ENCODE peak calls at places on chromosomes 2 and 18, in six cellular contexts. One of them, this sample, is unnamed. For H3K4me1, the result is how much of the 10 kb centered on the place peaks cover.

GRCh38 chr2:119760876-119761275 is 1.2 kb downstream of the PTPN4 start:
- DNase-seq in testis: no peak
- DNase-seq in sigmoid colon: no peak
- DNase-seq in IMR-90: peak
- DNase-seq in A549: peak
- DNase-seq in stomach: no peak
- DNase-seq in this sample: no peak

GRCh38 chr2:166472332-166472731 is 21.7 kb downstream of the SCN7A start:
- DNase-seq in sigmoid colon: no peak
- DNase-seq in stomach: no peak
- DNase-seq in A549: no peak
- DNase-seq in testis: no peak
- DNase-seq in IMR-90: no peak
- DNase-seq in this sample: no peak

GRCh38 chr2:197108758-197109157 is 182.3 kb upstream of the PGAP1 start:
- DNase-seq in IMR-90: peak
- DNase-seq in stomach: peak
- DNase-seq in A549: no peak
- DNase-seq in sigmoid colon: peak
- DNase-seq in testis: peak
- DNase-seq in this sample: peak

GRCh38 chr18:42030586-42031182 is 75.7 kb downstream of the PIK3C3 start:
- DNase-seq in testis: peak
- DNase-seq in IMR-90: peak
- DNase-seq in stomach: no peak
- DNase-seq in A549: peak
- DNase-seq in sigmoid colon: no peak
- DNase-seq in this sample: no peak

GRCh38 chr2:232328516-232329460 is 49.8 kb upstream of the ALPP start:
- DNase-seq in A549: no peak
- DNase-seq in testis: no peak
- DNase-seq in IMR-90: no peak
- DNase-seq in stomach: no peak
- DNase-seq in sigmoid colon: peak
- DNase-seq in this sample: no peak

GRCh38 chr2:209383212-209383611 is 40.6 kb upstream of the MAP2 start:
- DNase-seq in testis: no peak
- DNase-seq in A549: peak
- DNase-seq in stomach: no peak
- DNase-seq in IMR-90: peak
- DNase-seq in sigmoid colon: no peak
- DNase-seq in this sample: peak

GRCh38 chr2:128347701-128348504 is 29.2 kb upstream of the HS6ST1 start:
- DNase-seq in sigmoid colon: peak
- DNase-seq in IMR-90: peak
- DNase-seq in A549: no peak
- DNase-seq in stomach: peak
- DNase-seq in testis: peak
- DNase-seq in this sample: peak

GRCh38 chr2:172270278-172271079 is 156.9 kb upstream of the ITGA6 start:
- DNase-seq in testis: no peak
- DNase-seq in IMR-90: peak
- DNase-seq in A549: no peak
- DNase-seq in sigmoid colon: no peak
- DNase-seq in stomach: peak
- DNase-seq in this sample: peak

GRCh38 chr18:75167759-75168211 is 41.2 kb downstream of the PTGR3 start:
- DNase-seq in A549: no peak
- DNase-seq in testis: no peak
- DNase-seq in sigmoid colon: peak
- DNase-seq in IMR-90: peak
- DNase-seq in stomach: no peak
- DNase-seq in this sample: peak

GRCh38 chr2:96116424-96116878 is at the start of gene ADRA2B:
- DNase-seq in sigmoid colon: peak
- DNase-seq in testis: peak
- DNase-seq in A549: peak
- DNase-seq in stomach: peak
- DNase-seq in IMR-90: no peak
- DNase-seq in this sample: peak

GRCh38 chr2:44776924-44777480 is 164.5 kb upstream of the SIX3 start:
- DNase-seq in testis: no peak
- DNase-seq in stomach: no peak
- DNase-seq in A549: no peak
- DNase-seq in IMR-90: no peak
- DNase-seq in sigmoid colon: no peak
- DNase-seq in this sample: no peak
- H3K4me1 ChIP-seq in testis: under half
- H3K4me1 ChIP-seq in stomach: under half
- H3K4me1 ChIP-seq in A549: under half
- H3K4me1 ChIP-seq in IMR-90: under half
- H3K4me1 ChIP-seq in sigmoid colon: under half
- H3K4me1 ChIP-seq in this sample: under half

DNA sequence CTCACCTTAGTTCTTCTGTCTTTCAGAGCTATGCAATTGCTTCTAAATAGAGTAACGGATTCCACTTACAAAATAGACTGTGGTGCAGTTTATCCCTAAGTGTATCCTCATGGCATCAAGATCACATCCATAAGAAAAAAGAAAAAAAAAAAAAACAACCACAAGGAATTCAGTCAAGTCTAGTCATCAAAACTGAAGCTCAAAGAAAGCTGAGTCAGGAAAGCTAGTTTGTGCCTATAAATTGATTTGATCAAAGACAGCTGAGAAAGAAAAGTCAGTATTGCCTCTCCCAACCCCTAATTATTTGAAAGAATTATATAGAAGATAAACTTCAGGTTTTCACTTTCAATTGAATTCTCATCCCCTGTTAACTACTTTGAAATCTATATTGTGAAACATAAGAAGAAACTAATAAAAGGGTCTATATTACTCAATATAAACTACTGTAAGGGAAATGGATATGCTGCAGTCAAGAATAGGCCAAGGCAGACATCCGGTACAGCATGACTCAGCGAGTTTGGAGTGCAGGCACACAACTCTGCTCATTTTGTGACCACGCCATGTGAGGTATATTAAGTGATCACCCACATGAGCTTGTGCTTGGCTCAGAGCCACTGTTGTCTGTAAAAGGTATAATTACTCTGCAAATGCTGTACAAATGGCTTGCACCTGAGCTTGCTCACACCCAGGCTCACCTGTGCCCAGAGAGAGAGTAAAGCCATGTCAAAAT is 568.1 kb upstream of the CRIM1 start:
- DNase-seq in stomach: no peak
- DNase-seq in sigmoid colon: no peak
- DNase-seq in A549: no peak
- DNase-seq in testis: no peak
- DNase-seq in IMR-90: no peak
- DNase-seq in this sample: no peak
- TF ChIP-seq POLR2A in stomach: no peak
- TF ChIP-seq POLR2A in sigmoid colon: no peak
- TF ChIP-seq POLR2A in A549: no peak
- TF ChIP-seq POLR2A in testis: no peak
- TF ChIP-seq POLR2A in IMR-90: no peak
- TF ChIP-seq POLR2A in this sample: no peak

GRCh38 chr2:240569523-240569997 is 1.3 kb downstream of the RNPEPL1 start:
- DNase-seq in testis: no peak
- DNase-seq in A549: no peak
- DNase-seq in sigmoid colon: no peak
- DNase-seq in IMR-90: no peak
- DNase-seq in stomach: no peak
- DNase-seq in this sample: no peak

GRCh38 chr2:240567137-240567871 is 980 bp upstream of the RNPEPL1 start:
- DNase-seq in sigmoid colon: peak
- DNase-seq in A549: no peak
- DNase-seq in testis: peak
- DNase-seq in IMR-90: no peak
- DNase-seq in stomach: peak
- DNase-seq in this sample: no peak

GRCh38 chr2:240567872-240568677 is at the start of gene RNPEPL1:
- DNase-seq in testis: peak
- DNase-seq in IMR-90: no peak
- DNase-seq in A549: no peak
- DNase-seq in stomach: peak
- DNase-seq in sigmoid colon: peak
- DNase-seq in this sample: no peak

GRCh38 chr2:240569998-240570530 is 1.8 kb downstream of the RNPEPL1 start:
- DNase-seq in sigmoid colon: no peak
- DNase-seq in IMR-90: no peak
- DNase-seq in testis: no peak
- DNase-seq in A549: no peak
- DNase-seq in stomach: peak
- DNase-seq in this sample: no peak

GRCh38 chr2:240568678-240569522 is 616 bp downstream of the RNPEPL1 start:
- DNase-seq in testis: peak
- DNase-seq in IMR-90: peak
- DNase-seq in stomach: peak
- DNase-seq in A549: no peak
- DNase-seq in sigmoid colon: peak
- DNase-seq in this sample: peak
- H3K4me1 ChIP-seq in testis: under half
- H3K4me1 ChIP-seq in IMR-90: under half
- H3K4me1 ChIP-seq in stomach: half or more
- H3K4me1 ChIP-seq in A549: under half
- H3K4me1 ChIP-seq in sigmoid colon: under half
- H3K4me1 ChIP-seq in this sample: under half

GRCh38 chr2:200888719-200889625 is at the start of the genes NIF3L1 and PPIL3:
- DNase-seq in A549: peak
- DNase-seq in sigmoid colon: peak
- DNase-seq in stomach: peak
- DNase-seq in IMR-90: peak
- DNase-seq in testis: peak
- DNase-seq in this sample: peak
- TF ChIP-seq POLR2A in A549: peak
- TF ChIP-seq POLR2A in sigmoid colon: no peak
- TF ChIP-seq POLR2A in stomach: no peak
- TF ChIP-seq POLR2A in IMR-90: peak
- TF ChIP-seq POLR2A in testis: no peak
- TF ChIP-seq POLR2A in this sample: peak

GRCh38 chr2:10304458-10305253 is 2.0 kb downstream of the HPCAL1 start:
- DNase-seq in sigmoid colon: no peak
- DNase-seq in stomach: no peak
- DNase-seq in IMR-90: no peak
- DNase-seq in testis: no peak
- DNase-seq in A549: no peak
- DNase-seq in this sample: no peak

GRCh38 chr2:10305715-10306114 is 3.0 kb downstream of the HPCAL1 start:
- DNase-seq in sigmoid colon: no peak
- DNase-seq in IMR-90: no peak
- DNase-seq in testis: peak
- DNase-seq in A549: no peak
- DNase-seq in stomach: peak
- DNase-seq in this sample: no peak

GRCh38 chr2:10303634-10304378 is 1.1 kb downstream of the HPCAL1 start:
- DNase-seq in sigmoid colon: no peak
- DNase-seq in A549: no peak
- DNase-seq in IMR-90: peak
- DNase-seq in stomach: peak
- DNase-seq in testis: peak
- DNase-seq in this sample: no peak

GRCh38 chr2:10306901-10307463 is 4.3 kb downstream of the HPCAL1 start:
- DNase-seq in sigmoid colon: no peak
- DNase-seq in stomach: no peak
- DNase-seq in IMR-90: no peak
- DNase-seq in A549: no peak
- DNase-seq in testis: no peak
- DNase-seq in this sample: no peak

DNA sequence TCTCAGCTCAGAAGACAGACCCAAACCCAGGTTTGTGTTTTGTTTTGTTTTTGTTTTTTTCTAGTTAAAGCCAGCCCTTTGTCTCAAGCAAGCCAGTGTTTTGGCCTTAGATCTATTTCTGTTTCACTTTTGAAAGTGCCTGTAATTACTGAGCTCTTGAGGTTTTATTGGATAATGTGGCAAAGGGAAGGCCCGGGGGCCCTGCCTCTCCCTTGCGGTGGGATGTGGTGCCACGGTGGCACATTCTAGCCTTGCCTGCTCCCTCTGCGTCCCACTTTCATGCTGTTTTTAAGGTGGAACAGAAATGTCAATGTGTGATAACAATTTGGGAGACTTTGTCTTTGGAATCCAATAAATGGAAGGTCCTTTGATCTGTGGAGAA is 2.5 kb downstream of the HPCAL1 start:
- DNase-seq in stomach: no peak
- DNase-seq in A549: no peak
- DNase-seq in sigmoid colon: no peak
- DNase-seq in testis: no peak
- DNase-seq in IMR-90: no peak
- DNase-seq in this sample: no peak
- H3K4me1 ChIP-seq in stomach: half or more
- H3K4me1 ChIP-seq in A549: half or more
- H3K4me1 ChIP-seq in sigmoid colon: under half
- H3K4me1 ChIP-seq in testis: under half
- H3K4me1 ChIP-seq in IMR-90: under half
- H3K4me1 ChIP-seq in this sample: under half

GRCh38 chr2:129439686-129440302 is 539.7 kb upstream of the RAB6C start:
- DNase-seq in sigmoid colon: no peak
- DNase-seq in stomach: no peak
- DNase-seq in testis: no peak
- DNase-seq in IMR-90: no peak
- DNase-seq in A549: no peak
- DNase-seq in this sample: no peak

GRCh38 chr2:129436809-129437208 is 542.7 kb upstream of the RAB6C start:
- DNase-seq in testis: no peak
- DNase-seq in A549: no peak
- DNase-seq in sigmoid colon: no peak
- DNase-seq in IMR-90: no peak
- DNase-seq in stomach: no peak
- DNase-seq in this sample: no peak

GRCh38 chr2:129441610-129442009 is 537.9 kb upstream of the RAB6C start:
- DNase-seq in stomach: no peak
- DNase-seq in IMR-90: no peak
- DNase-seq in testis: no peak
- DNase-seq in sigmoid colon: no peak
- DNase-seq in A549: no peak
- DNase-seq in this sample: no peak

GRCh38 chr2:129437775-129438174 is 541.7 kb upstream of the RAB6C start:
- DNase-seq in A549: no peak
- DNase-seq in testis: no peak
- DNase-seq in stomach: no peak
- DNase-seq in IMR-90: no peak
- DNase-seq in sigmoid colon: no peak
- DNase-seq in this sample: peak

GRCh38 chr2:129438501-129439057 is 540.9 kb upstream of the RAB6C start:
- DNase-seq in testis: no peak
- DNase-seq in sigmoid colon: no peak
- DNase-seq in IMR-90: no peak
- DNase-seq in A549: no peak
- DNase-seq in stomach: no peak
- DNase-seq in this sample: no peak
- TF ChIP-seq POLR2A in testis: no peak
- TF ChIP-seq POLR2A in sigmoid colon: no peak
- TF ChIP-seq POLR2A in IMR-90: no peak
- TF ChIP-seq POLR2A in A549: no peak
- TF ChIP-seq POLR2A in stomach: no peak
- TF ChIP-seq POLR2A in this sample: no peak

This sample was measured in prostate gland.